ENCODE peak calls at places on chromosome 9, in nine cellular contexts. One of them, this sample, is unnamed.

GRCh38 chr9:113042884-113043657 is 13.5 kb downstream of the ZFP37 start:
- DNase-seq in left ventricle myocardium inferior: no peak
- DNase-seq in NCI-H2081: no peak
- DNase-seq in neural crest cell: no peak
- DNase-seq in amygdala: no peak
- DNase-seq in DMS 273 treated with DMSO at 0.1 percent for 48 hours: no peak
- DNase-seq in K562: no peak
- DNase-seq in AG09309: no peak
- DNase-seq in naive thymus-derived CD8-positive, alpha-beta T cell: no peak
- DNase-seq in this sample: no peak

GRCh38 chr9:99433555-99433954 is 211.5 kb downstream of the SEC61B start:
- DNase-seq in left ventricle myocardium inferior: no peak
- DNase-seq in NCI-H2081: no peak
- DNase-seq in neural crest cell: no peak
- DNase-seq in amygdala: no peak
- DNase-seq in DMS 273 treated with DMSO at 0.1 percent for 48 hours: no peak
- DNase-seq in K562: peak
- DNase-seq in AG09309: no peak
- DNase-seq in naive thymus-derived CD8-positive, alpha-beta T cell: peak
- DNase-seq in this sample: no peak

GRCh38 chr9:5748438-5748837 is 84.5 kb downstream of the ERMP1 start:
- DNase-seq in left ventricle myocardium inferior: no peak
- DNase-seq in NCI-H2081: no peak
- DNase-seq in neural crest cell: no peak
- DNase-seq in amygdala: no peak
- DNase-seq in DMS 273 treated with DMSO at 0.1 percent for 48 hours: no peak
- DNase-seq in K562: no peak
- DNase-seq in AG09309: no peak
- DNase-seq in naive thymus-derived CD8-positive, alpha-beta T cell: no peak
- DNase-seq in this sample: no peak

GRCh38 chr9:16615451-16615850 is 255.0 kb downstream of the BNC2 start:
- DNase-seq in left ventricle myocardium inferior: no peak
- DNase-seq in NCI-H2081: no peak
- DNase-seq in neural crest cell: no peak
- DNase-seq in amygdala: no peak
- DNase-seq in DMS 273 treated with DMSO at 0.1 percent for 48 hours: no peak
- DNase-seq in K562: no peak
- DNase-seq in AG09309: no peak
- DNase-seq in naive thymus-derived CD8-positive, alpha-beta T cell: no peak
- DNase-seq in this sample: no peak

GRCh38 chr9:114902773-114903589 is 27.4 kb downstream of the TNFSF8 start:
- DNase-seq in left ventricle myocardium inferior: no peak
- DNase-seq in NCI-H2081: no peak
- DNase-seq in neural crest cell: no peak
- DNase-seq in amygdala: no peak
- DNase-seq in DMS 273 treated with DMSO at 0.1 percent for 48 hours: no peak
- DNase-seq in K562: no peak
- DNase-seq in AG09309: no peak
- DNase-seq in naive thymus-derived CD8-positive, alpha-beta T cell: no peak
- DNase-seq in this sample: no peak

GRCh38 chr9:13550519-13550918 is 271.0 kb upstream of the MPDZ start:
- DNase-seq in left ventricle myocardium inferior: no peak
- DNase-seq in NCI-H2081: no peak
- DNase-seq in neural crest cell: no peak
- DNase-seq in amygdala: no peak
- DNase-seq in DMS 273 treated with DMSO at 0.1 percent for 48 hours: no peak
- DNase-seq in K562: no peak
- DNase-seq in AG09309: no peak
- DNase-seq in naive thymus-derived CD8-positive, alpha-beta T cell: no peak
- DNase-seq in this sample: no peak

GRCh38 chr9:12784461-12785250 is 9.8 kb downstream of the LURAP1L start:
- DNase-seq in left ventricle myocardium inferior: no peak
- DNase-seq in NCI-H2081: no peak
- DNase-seq in neural crest cell: no peak
- DNase-seq in amygdala: no peak
- DNase-seq in DMS 273 treated with DMSO at 0.1 percent for 48 hours: peak
- DNase-seq in K562: peak
- DNase-seq in AG09309: peak
- DNase-seq in naive thymus-derived CD8-positive, alpha-beta T cell: no peak
- DNase-seq in this sample: no peak

GRCh38 chr9:27752069-27752468 is 178.8 kb upstream of the C9orf72 start:
- DNase-seq in left ventricle myocardium inferior: no peak
- DNase-seq in NCI-H2081: no peak
- DNase-seq in neural crest cell: no peak
- DNase-seq in amygdala: no peak
- DNase-seq in DMS 273 treated with DMSO at 0.1 percent for 48 hours: no peak
- DNase-seq in K562: no peak
- DNase-seq in AG09309: no peak
- DNase-seq in naive thymus-derived CD8-positive, alpha-beta T cell: no peak
- DNase-seq in this sample: no peak

GRCh38 chr9:23850242-23851023 is 24.4 kb upstream of the ELAVL2 start:
- DNase-seq in left ventricle myocardium inferior: no peak
- DNase-seq in NCI-H2081: peak
- DNase-seq in neural crest cell: peak
- DNase-seq in amygdala: no peak
- DNase-seq in DMS 273 treated with DMSO at 0.1 percent for 48 hours: no peak
- DNase-seq in K562: no peak
- DNase-seq in AG09309: no peak
- DNase-seq in naive thymus-derived CD8-positive, alpha-beta T cell: no peak
- DNase-seq in this sample: peak

GRCh38 chr9:95092321-95093072 is 225.0 kb downstream of the FANCC start:
- DNase-seq in left ventricle myocardium inferior: no peak
- DNase-seq in NCI-H2081: no peak
- DNase-seq in neural crest cell: no peak
- DNase-seq in amygdala: no peak
- DNase-seq in DMS 273 treated with DMSO at 0.1 percent for 48 hours: no peak
- DNase-seq in K562: no peak
- DNase-seq in AG09309: peak
- DNase-seq in naive thymus-derived CD8-positive, alpha-beta T cell: no peak
- DNase-seq in this sample: no peak

GRCh38 chr9:108274971-108275370 is 580.8 kb downstream of the ACTL7B start:
- DNase-seq in left ventricle myocardium inferior: no peak
- DNase-seq in NCI-H2081: no peak
- DNase-seq in neural crest cell: no peak
- DNase-seq in amygdala: no peak
- DNase-seq in DMS 273 treated with DMSO at 0.1 percent for 48 hours: no peak
- DNase-seq in K562: no peak
- DNase-seq in AG09309: no peak
- DNase-seq in naive thymus-derived CD8-positive, alpha-beta T cell: no peak
- DNase-seq in this sample: no peak